ENCODE peak calls at places on chromosomes 13 and 19, in four cellular contexts. L is HAP-1, T is uterus, P is thoracic aorta. O is an unnamed sample. For H3K4me1, the result is how much of the 10 kb centered on the place peaks cover.

GRCh38 chr19:55173717-55174409 is 6.2 kb downstream of the SYT5 start:
- DNase-seq in L (peak), P (no peak), T (peak), O (peak)

GRCh38 chr19:52492201-52492960 is 35.1 kb upstream of the ZNF808 start:
- DNase-seq in P (no peak), L (no peak), T (peak), O (no peak)

GRCh38 chr13:100657881-100658315 is 16.7 kb downstream of the TMTC4 start:
- DNase-seq in L (no peak), P (no peak), T (no peak), O (no peak)

GRCh38 chr13:89066868-89067466 is 1395.8 kb downstream of the SLITRK5 start:
- DNase-seq in L (peak), T (no peak), P (no peak), O (peak)

GRCh38 chr13:50636007-50636704 is 207.3 kb downstream of the DLEU7 start:
- DNase-seq in T (peak), L (peak), P (no peak), O (no peak)

GRCh38 chr13:86554066-86554465 is 754.8 kb upstream of the SLITRK6 start:
- DNase-seq in L (no peak), T (no peak), P (no peak), O (no peak)

GRCh38 chr13:61880576-61881283 is 465.1 kb upstream of the PCDH20 start:
- DNase-seq in T (no peak), P (no peak), L (peak), O (peak)

GRCh38 chr13:112722433-112723250 is 32.8 kb downstream of the ATP11A start:
- DNase-seq in T (peak), P (no peak), L (no peak), O (no peak)

GRCh38 chr19:46482645-46483044 is 11.3 kb upstream of the PNMA8A start:
- DNase-seq in L (no peak), P (no peak), T (no peak), O (no peak)

GRCh38 chr13:104357174-104357573 is 1291.0 kb upstream of the SLC10A2 start:
- DNase-seq in T (no peak), L (no peak), P (no peak), O (no peak)

GRCh38 chr19:30784850-30785459 is 412.8 kb downstream of the ZNF536 start:
- DNase-seq in T (peak), L (peak), P (no peak), O (peak)

GRCh38 chr19:45816236-45817009 is 1.3 kb upstream of the RSPH6A start:
- DNase-seq in T (no peak), P (no peak), L (no peak), O (peak)

GRCh38 chr13:48000559-48001126 is 430 bp downstream of the SUCLA2 start:
- DNase-seq in T (no peak), L (peak), P (no peak), O (no peak)

GRCh38 chr13:89726690-89727435 is 1620.6 kb upstream of the MIR17HG start:
- DNase-seq in T (no peak), P (no peak), L (no peak), O (no peak)

GRCh38 chr19:35266149-35266903 is 2.4 kb upstream of the USF2 start:
- DNase-seq in T (peak), P (no peak), L (peak), O (no peak)
- H3K4me1 ChIP-seq in T (under half), P (under half), L (under half), O (under half)

GRCh38 chr19:15199652-15200574 is 882 bp downstream of the NOTCH3 start:
- DNase-seq in L (peak), T (no peak), P (no peak), O (peak)
- H3K4me1 ChIP-seq in L (under half), T (under half), P (under half), O (under half)

GRCh38 chr13:75479102-75479501 is 2.9 kb downstream of the TBC1D4 start:
- DNase-seq in P (no peak), T (no peak), L (no peak), O (no peak)
- H3K4me1 ChIP-seq in P (under half), T (under half), L (under half), O (under half)

DNA sequence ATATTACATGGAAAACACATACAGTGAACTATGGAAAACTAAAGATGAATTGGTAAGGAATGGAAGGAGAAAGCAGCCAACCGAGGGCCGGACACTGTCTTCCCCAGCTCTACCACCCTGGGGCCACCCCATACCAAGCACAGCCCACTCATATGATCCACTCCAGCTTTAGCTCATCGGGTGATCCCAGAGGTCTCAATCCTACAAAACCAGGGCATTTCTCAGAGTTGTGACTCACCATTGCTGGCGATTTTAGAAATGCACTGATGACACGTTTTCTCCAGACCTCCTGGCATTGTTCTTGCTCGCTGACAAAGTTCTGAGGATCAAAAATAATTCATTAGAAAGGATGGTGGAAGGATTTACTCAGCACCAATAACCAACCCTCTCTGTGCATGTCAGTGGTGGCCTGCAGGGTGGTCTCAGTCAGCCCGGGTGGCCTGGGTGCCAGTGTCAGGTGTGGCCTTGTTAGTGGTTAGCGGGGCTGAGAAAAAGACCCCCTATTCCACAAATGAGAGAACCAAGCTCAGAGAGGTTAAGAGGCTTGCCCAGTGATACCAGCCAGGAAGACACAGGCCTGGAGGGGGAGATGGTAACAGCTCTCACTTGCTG is 6.6 kb downstream of the TMEM272 start:
- DNase-seq in P (no peak), T (no peak), L (no peak), O (no peak)
- H3K4me1 ChIP-seq in P (under half), T (under half), L (under half), O (under half)

O was measured in BE2C.